ENCODE peak calls at places on chromosomes 11 and 22, in nine cellular contexts. U is astrocyte of the cerebellum; Q is KBM-7; N is iPS-NIHi11; K is CD4-positive, CD25-positive, alpha-beta regulatory T cell; X is activated T-helper 9 cell treated with anti-CD3 and anti-CD28 coated beads, Interleukin-2, amount 50 U/mL, for 16 hours; T is HFFc6; E is GM13976; I is left kidney. Y is an unnamed sample.

GRCh38 chr11:95495722-95496121 is 264.7 kb upstream of the SESN3 start:
- DNase-seq in U (no peak), Q (no peak), N (no peak), K (no peak), X (no peak), T (no peak), E (no peak), I (no peak), Y (no peak)

GRCh38 chr11:93073508-93074280 is 104.2 kb downstream of the MTNR1B start:
- DNase-seq in U (no peak), Q (no peak), N (no peak), K (no peak), X (no peak), T (no peak), E (no peak), I (no peak), Y (no peak)

GRCh38 chr11:31160504-31161422 is 208.8 kb downstream of the DCDC1 start:
- DNase-seq in U (no peak), Q (no peak), N (peak; percentile 22), K (no peak), X (no peak), T (no peak), E (no peak), I (no peak), Y (peak; percentile 0)

GRCh38 chr11:120272303-120272702 is 32.4 kb downstream of the POU2F3 start:
- DNase-seq in U (no peak), Q (no peak), N (no peak), K (no peak), X (no peak), T (peak; percentile 53), E (no peak), I (no peak), Y (no peak)

GRCh38 chr11:36818410-36818809 is 220.4 kb upstream of the RAG2 start:
- DNase-seq in U (no peak), Q (peak; percentile 12), N (peak; percentile 42), K (no peak), X (no peak), T (no peak), E (peak; percentile 11), I (no peak), Y (peak; percentile 4)

GRCh38 chr22:49134076-49134475 is 693.6 kb downstream of the BRD1 start:
- DNase-seq in U (no peak), Q (no peak), N (no peak), K (no peak), X (no peak), T (no peak), E (no peak), I (no peak), Y (no peak)

GRCh38 chr11:69333906-69334305 is 40.0 kb downstream of the MYEOV start:
- DNase-seq in U (no peak), Q (no peak), N (no peak), K (no peak), X (no peak), T (no peak), E (no peak), I (no peak), Y (no peak)

GRCh38 chr22:20638143-20638870 is 130.9 kb downstream of the MED15 start:
- DNase-seq in U (no peak), Q (no peak), N (no peak), K (no peak), X (no peak), T (no peak), E (no peak), I (no peak), Y (no peak)

GRCh38 chr22:42662114-42663021 is 13.2 kb upstream of the CYB5R3 start:
- DNase-seq in U (no peak), Q (peak; percentile 82), N (peak; percentile 95), K (peak; percentile 68), X (peak; percentile 71), T (peak; percentile 41), E (peak; percentile 91), I (peak; percentile 91), Y (no peak)

GRCh38 chr11:636511-637332 is at the start of gene DRD4:
- DNase-seq in U (no peak), Q (no peak), N (peak; percentile 70), K (no peak), X (no peak), T (no peak), E (no peak), I (peak; percentile 69), Y (no peak)

GRCh38 chr11:95589893-95590612 is 199.5 kb downstream of the FAM76B start:
- DNase-seq in U (no peak), Q (no peak), N (no peak), K (peak; percentile 19), X (no peak), T (no peak), E (no peak), I (no peak), Y (no peak)

GRCh38 chr11:66546966-66547661 is 411 bp downstream of the ACTN3 start:
- DNase-seq in U (no peak), Q (no peak), N (no peak), K (no peak), X (no peak), T (no peak), E (no peak), I (no peak), Y (no peak)

GRCh38 chr11:13223112-13223511 is 54.5 kb upstream of the BMAL1 start:
- DNase-seq in U (no peak), Q (no peak), N (no peak), K (no peak), X (no peak), T (no peak), E (no peak), I (no peak), Y (no peak)